ENCODE peak calls at places on chromosomes 13 and 19, in five cellular contexts. B is mammary epithelial cell, D is lower lobe of right lung, R is ovary, O is adrenal gland. W is an unnamed sample. For H3K4me1, the result is how much of the 10 kb centered on the place peaks cover.

GRCh38 chr19:35975608-35976214 is 19.3 kb upstream of the SDHAF1 start:
- DNase-seq in B (no peak), D (no peak), R (no peak), O (no peak), W (no peak)

GRCh38 chr13:106917673-106918652 is 350.0 kb upstream of the ARGLU1 start:
- DNase-seq in B (peak), D (peak), R (peak), O (peak), W (peak)

GRCh38 chr19:35717665-35718344 is at the start of gene KMT2B:
- DNase-seq in B (peak), D (no peak), R (peak), O (no peak), W (no peak)

GRCh38 chr19:21668072-21668471 is 99.3 kb downstream of the ZNF100 start:
- DNase-seq in B (no peak), D (no peak), R (no peak), O (no peak), W (no peak)

GRCh38 chr13:107144432-107144831 is 576.5 kb upstream of the ARGLU1 start:
- DNase-seq in B (no peak), D (no peak), R (no peak), O (no peak), W (no peak)

GRCh38 chr13:41029629-41030028 is 10.5 kb upstream of the ELF1 start:
- DNase-seq in B (no peak), D (no peak), R (no peak), O (no peak), W (no peak)

GRCh38 chr13:105196052-105196451 is 1339.4 kb downstream of the EFNB2 start:
- DNase-seq in B (no peak), D (no peak), R (no peak), O (no peak), W (no peak)

GRCh38 chr19:40778045-40778864 is at the start of gene RAB4B:
- DNase-seq in B (peak), D (peak), R (peak), O (peak), W (peak)

DNA sequence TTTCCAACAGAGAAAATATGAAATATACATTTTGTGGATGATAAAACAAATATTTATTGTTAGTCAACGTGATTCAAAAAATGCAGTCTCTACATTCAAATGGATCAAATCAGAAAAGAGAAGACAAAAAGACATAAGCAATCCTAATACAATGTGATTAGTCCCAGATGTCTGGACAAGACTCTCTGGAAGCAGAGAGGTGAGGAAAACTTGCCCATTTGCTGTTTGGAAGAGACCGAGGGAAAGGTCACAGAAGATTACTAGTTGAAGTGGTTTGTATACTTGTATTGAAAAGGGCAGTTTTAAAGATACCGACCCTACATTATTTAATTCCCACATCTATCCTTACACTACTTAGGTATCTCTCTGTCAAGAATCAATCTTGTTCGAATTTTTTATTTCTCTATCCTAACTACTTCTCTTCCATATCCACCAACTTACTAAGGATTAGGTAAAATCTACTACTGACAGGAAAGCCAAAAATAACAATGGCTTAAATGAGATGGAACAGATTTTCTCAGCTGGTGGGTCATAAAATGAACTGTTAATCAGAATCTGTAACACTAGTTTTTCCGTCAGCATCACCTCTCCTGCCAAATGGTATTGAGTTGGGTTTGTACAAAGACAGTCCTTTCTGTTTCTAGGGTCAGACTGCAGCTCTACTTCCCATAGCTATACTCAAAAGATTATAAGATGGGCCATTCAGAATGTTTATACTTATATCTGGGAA is 497.1 kb downstream of the DCT start:
- DNase-seq in B (no peak), D (no peak), R (no peak), O (no peak), W (no peak)
- H3K27ac ChIP-seq in B (no peak), D (no peak), R (no peak), O (no peak), W (no peak)

GRCh38 chr19:19110410-19111137 is 27.7 kb downstream of the TMEM161A start:
- DNase-seq in B (no peak), D (no peak), R (peak), O (no peak), W (no peak)
- TF ChIP-seq CTCF in B (no peak), D (peak), R (no peak), O (no peak), W (peak)

DNA sequence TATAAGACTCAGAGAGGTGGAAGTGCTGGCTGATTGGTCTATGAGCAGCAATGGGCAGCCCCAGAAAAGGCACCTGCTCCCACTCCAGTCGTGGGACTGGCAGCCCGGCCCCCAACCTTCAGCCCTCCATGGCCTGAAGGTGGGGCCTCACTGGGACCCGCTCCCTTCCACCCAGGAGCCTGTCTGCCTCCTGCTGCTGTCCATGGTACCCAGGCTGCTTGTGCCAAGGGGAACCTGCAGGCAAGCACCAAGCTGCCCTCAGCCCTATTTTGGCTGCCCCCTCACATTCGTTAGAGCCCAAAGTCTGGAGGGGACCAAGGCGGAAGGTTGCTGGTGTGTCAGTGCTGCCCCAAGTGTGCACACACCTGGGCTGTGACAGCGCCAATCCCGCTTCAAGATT is 2304.9 kb downstream of the PCDH9 start:
- DNase-seq in B (no peak), D (no peak), R (no peak), O (no peak), W (no peak)
- H3K4me1 ChIP-seq in B (under half), D (under half), R (under half), O (under half), W (under half)

GRCh38 chr19:44927746-44928145 is 13.3 kb downstream of the APOC1 start:
- DNase-seq in B (no peak), D (no peak), R (no peak), O (no peak), W (no peak)

GRCh38 chr19:44924243-44924725 is 9.9 kb downstream of the APOC1 start:
- DNase-seq in B (no peak), D (no peak), R (no peak), O (no peak), W (no peak)

GRCh38 chr19:44930088-44930487 is 11.9 kb upstream of the APOC4 start:
- DNase-seq in B (no peak), D (no peak), R (no peak), O (no peak), W (no peak)

DNA sequence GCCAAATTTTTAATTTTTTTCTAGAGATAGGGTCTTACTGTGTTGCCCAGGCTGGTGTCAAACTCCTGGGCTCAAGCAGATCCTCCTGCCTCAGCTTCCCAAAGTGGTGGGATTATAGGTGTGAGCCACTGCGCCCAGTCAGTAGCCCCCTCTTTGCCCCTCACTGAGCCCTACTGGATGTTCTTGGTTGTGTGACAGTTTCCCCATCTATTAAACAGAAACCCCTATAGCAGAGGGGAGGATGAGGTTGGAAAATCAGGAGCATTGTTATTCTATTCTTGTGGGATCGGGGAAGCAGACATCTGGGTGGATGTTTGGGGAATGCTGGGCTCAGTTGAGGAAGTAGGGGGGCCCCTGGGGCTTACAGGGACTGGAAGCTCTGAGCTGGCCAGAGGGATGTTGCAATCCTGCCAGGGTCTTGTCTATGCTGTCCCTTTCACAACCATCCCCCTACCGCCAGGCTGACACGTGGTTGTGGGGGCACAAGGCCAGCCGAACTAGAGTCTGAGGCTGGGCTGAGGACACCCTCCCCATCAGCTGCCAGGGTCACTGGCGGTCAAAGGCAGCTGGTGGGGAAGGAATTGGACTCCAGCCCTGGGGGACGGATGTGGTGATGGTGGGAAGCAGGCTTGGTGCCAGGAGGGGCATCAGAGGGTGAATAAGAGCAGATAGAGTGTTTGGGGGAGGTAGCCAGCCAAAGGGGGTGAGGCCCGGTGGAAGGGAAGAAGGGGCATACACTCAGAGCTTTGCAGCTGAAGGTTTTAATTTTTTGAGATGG is 10.9 kb downstream of the APOC1 start:
- DNase-seq in B (no peak), D (peak), R (peak), O (peak), W (peak)
- H3K27ac ChIP-seq in B (no peak), D (peak), R (peak), O (peak), W (peak)

GRCh38 chr19:3526507-3527244 is 12.3 kb upstream of the TEKTIP1 start:
- DNase-seq in B (no peak), D (no peak), R (peak), O (no peak), W (no peak)
- TF ChIP-seq CTCF in B (no peak), D (peak), R (no peak), O (no peak), W (no peak)

W was measured in colonic mucosa.